ENCODE peak calls at places on chromosomes 13 and 19, in nine cellular contexts. One of them, this sample, is unnamed. For H3K4me1, the result is how much of the 10 kb centered on the place peaks cover.

GRCh38 chr13:64688893-64689677 is 2541.1 kb downstream of the PCDH9 start:
- DNase-seq in A549: no peak
- DNase-seq in cardiac muscle cell: no peak
- DNase-seq in colonic mucosa: no peak
- DNase-seq in suprapubic skin: no peak
- DNase-seq in kidney: no peak
- DNase-seq in mucosa of descending colon: no peak
- DNase-seq in psoas muscle: no peak
- DNase-seq in prostate gland: no peak
- DNase-seq in this sample: no peak

GRCh38 chr13:94140027-94140426 is 339.5 kb downstream of the DCT start:
- DNase-seq in mucosa of descending colon: no peak
- DNase-seq in cardiac muscle cell: no peak
- DNase-seq in colonic mucosa: no peak
- DNase-seq in A549: no peak
- DNase-seq in suprapubic skin: no peak
- DNase-seq in prostate gland: no peak
- DNase-seq in psoas muscle: no peak
- DNase-seq in kidney: no peak
- DNase-seq in this sample: no peak

GRCh38 chr13:51666839-51667238 is 82.6 kb downstream of the WDFY2 start:
- DNase-seq in kidney: no peak
- DNase-seq in psoas muscle: no peak
- DNase-seq in prostate gland: no peak
- DNase-seq in mucosa of descending colon: no peak
- DNase-seq in cardiac muscle cell: no peak
- DNase-seq in suprapubic skin: no peak
- DNase-seq in A549: no peak
- DNase-seq in colonic mucosa: no peak
- DNase-seq in this sample: no peak

GRCh38 chr13:51437550-51438127 is 15.2 kb downstream of the INTS6 start:
- DNase-seq in cardiac muscle cell: no peak
- DNase-seq in suprapubic skin: no peak
- DNase-seq in mucosa of descending colon: no peak
- DNase-seq in colonic mucosa: no peak
- DNase-seq in psoas muscle: peak
- DNase-seq in A549: no peak
- DNase-seq in prostate gland: no peak
- DNase-seq in kidney: no peak
- DNase-seq in this sample: no peak

GRCh38 chr13:75739244-75739868 is 103.2 kb downstream of the LMO7 start:
- DNase-seq in mucosa of descending colon: no peak
- DNase-seq in prostate gland: no peak
- DNase-seq in cardiac muscle cell: no peak
- DNase-seq in kidney: no peak
- DNase-seq in colonic mucosa: no peak
- DNase-seq in psoas muscle: no peak
- DNase-seq in suprapubic skin: no peak
- DNase-seq in A549: no peak
- DNase-seq in this sample: no peak

GRCh38 chr13:80239571-80240255 is 101.2 kb downstream of the SPRY2 start:
- DNase-seq in A549: no peak
- DNase-seq in kidney: no peak
- DNase-seq in cardiac muscle cell: no peak
- DNase-seq in colonic mucosa: no peak
- DNase-seq in mucosa of descending colon: no peak
- DNase-seq in suprapubic skin: no peak
- DNase-seq in prostate gland: no peak
- DNase-seq in psoas muscle: no peak
- DNase-seq in this sample: no peak

GRCh38 chr19:13920940-13921744 is 15.1 kb downstream of the CC2D1A start:
- DNase-seq in A549: peak
- DNase-seq in colonic mucosa: no peak
- DNase-seq in suprapubic skin: no peak
- DNase-seq in kidney: no peak
- DNase-seq in prostate gland: no peak
- DNase-seq in mucosa of descending colon: no peak
- DNase-seq in cardiac muscle cell: no peak
- DNase-seq in psoas muscle: no peak
- DNase-seq in this sample: peak

GRCh38 chr13:24152292-24153214 is 8.0 kb upstream of the SPATA13 start:
- DNase-seq in kidney: no peak
- DNase-seq in prostate gland: no peak
- DNase-seq in mucosa of descending colon: no peak
- DNase-seq in psoas muscle: no peak
- DNase-seq in A549: no peak
- DNase-seq in cardiac muscle cell: peak
- DNase-seq in suprapubic skin: no peak
- DNase-seq in colonic mucosa: no peak
- DNase-seq in this sample: no peak

GRCh38 chr19:55212447-55212846 is 3.1 kb upstream of the PTPRH start:
- DNase-seq in psoas muscle: no peak
- DNase-seq in prostate gland: no peak
- DNase-seq in mucosa of descending colon: peak
- DNase-seq in kidney: no peak
- DNase-seq in colonic mucosa: peak
- DNase-seq in A549: peak
- DNase-seq in cardiac muscle cell: no peak
- DNase-seq in suprapubic skin: no peak
- DNase-seq in this sample: peak

GRCh38 chr19:18205180-18205915 is 1.5 kb upstream of the RAB3A start:
- DNase-seq in mucosa of descending colon: peak
- DNase-seq in prostate gland: peak
- DNase-seq in suprapubic skin: peak
- DNase-seq in A549: no peak
- DNase-seq in kidney: peak
- DNase-seq in cardiac muscle cell: peak
- DNase-seq in psoas muscle: peak
- DNase-seq in colonic mucosa: peak
- DNase-seq in this sample: peak

GRCh38 chr19:42281175-42282035 is 12.4 kb downstream of the CIC start:
- DNase-seq in cardiac muscle cell: peak
- DNase-seq in kidney: peak
- DNase-seq in A549: peak
- DNase-seq in mucosa of descending colon: peak
- DNase-seq in prostate gland: peak
- DNase-seq in suprapubic skin: peak
- DNase-seq in psoas muscle: peak
- DNase-seq in colonic mucosa: peak
- DNase-seq in this sample: peak

GRCh38 chr13:95480131-95480545 is 72.4 kb upstream of the CLDN10 start:
- DNase-seq in mucosa of descending colon: no peak
- DNase-seq in kidney: no peak
- DNase-seq in prostate gland: no peak
- DNase-seq in suprapubic skin: no peak
- DNase-seq in psoas muscle: peak
- DNase-seq in colonic mucosa: no peak
- DNase-seq in A549: no peak
- DNase-seq in cardiac muscle cell: no peak
- DNase-seq in this sample: no peak

GRCh38 chr13:89380101-89380500 is 1708.9 kb downstream of the SLITRK5 start:
- DNase-seq in prostate gland: no peak
- DNase-seq in A549: no peak
- DNase-seq in cardiac muscle cell: no peak
- DNase-seq in mucosa of descending colon: no peak
- DNase-seq in psoas muscle: no peak
- DNase-seq in suprapubic skin: no peak
- DNase-seq in colonic mucosa: peak
- DNase-seq in kidney: no peak
- DNase-seq in this sample: no peak

GRCh38 chr19:46404884-46405658 is 8.3 kb downstream of the CCDC8 start:
- DNase-seq in psoas muscle: peak
- DNase-seq in suprapubic skin: no peak
- DNase-seq in cardiac muscle cell: peak
- DNase-seq in prostate gland: no peak
- DNase-seq in mucosa of descending colon: peak
- DNase-seq in A549: peak
- DNase-seq in colonic mucosa: no peak
- DNase-seq in kidney: peak
- DNase-seq in this sample: peak
- TF ChIP-seq CTCF in psoas muscle: no peak
- TF ChIP-seq CTCF in suprapubic skin: no peak
- TF ChIP-seq CTCF in cardiac muscle cell: peak
- TF ChIP-seq CTCF in prostate gland: no peak
- TF ChIP-seq CTCF in mucosa of descending colon: no peak
- TF ChIP-seq CTCF in A549: peak
- TF ChIP-seq CTCF in colonic mucosa: no peak
- TF ChIP-seq CTCF in kidney: no peak
- TF ChIP-seq CTCF in this sample: no peak

DNA sequence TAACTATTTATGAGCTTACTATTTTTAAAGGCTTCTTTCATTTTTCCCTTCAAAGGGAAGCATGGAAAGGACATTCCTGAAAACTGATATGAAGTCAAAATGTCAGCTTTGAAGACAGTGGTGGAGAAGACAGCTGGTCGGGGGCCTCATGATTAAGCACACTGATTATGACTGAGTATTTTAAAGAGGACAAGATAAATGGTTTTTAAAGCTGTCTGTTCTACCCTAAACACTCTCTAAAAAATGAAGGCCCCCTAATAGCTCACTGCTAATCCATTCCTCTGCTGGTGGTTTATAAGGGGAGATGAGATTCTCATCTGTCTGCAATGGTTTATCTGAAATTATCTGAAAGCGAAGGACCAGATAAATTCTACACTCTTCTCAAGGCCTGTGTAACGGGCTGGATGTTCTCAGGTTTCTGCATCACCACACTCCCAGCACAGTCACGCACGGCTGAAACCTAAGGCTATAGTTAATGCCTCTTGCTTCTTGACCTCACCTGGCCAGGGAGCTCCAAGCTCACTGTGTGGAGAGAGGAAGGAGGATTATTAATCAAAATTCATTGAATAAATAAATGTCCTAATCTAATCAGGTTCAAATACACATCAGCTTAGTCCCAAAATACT is 86.9 kb upstream of the DOCK9 start:
- DNase-seq in kidney: no peak
- DNase-seq in cardiac muscle cell: no peak
- DNase-seq in prostate gland: no peak
- DNase-seq in A549: no peak
- DNase-seq in psoas muscle: no peak
- DNase-seq in colonic mucosa: no peak
- DNase-seq in mucosa of descending colon: no peak
- DNase-seq in suprapubic skin: no peak
- DNase-seq in this sample: no peak
- H3K4me1 ChIP-seq in kidney: under half
- H3K4me1 ChIP-seq in cardiac muscle cell: under half
- H3K4me1 ChIP-seq in prostate gland: under half
- H3K4me1 ChIP-seq in A549: under half
- H3K4me1 ChIP-seq in psoas muscle: under half
- H3K4me1 ChIP-seq in colonic mucosa: under half
- H3K4me1 ChIP-seq in mucosa of descending colon: under half
- H3K4me1 ChIP-seq in suprapubic skin: under half
- H3K4me1 ChIP-seq in this sample: half or more

GRCh38 chr13:111511805-111512504 is 191.5 kb downstream of the TEX29 start:
- DNase-seq in colonic mucosa: no peak
- DNase-seq in cardiac muscle cell: no peak
- DNase-seq in psoas muscle: no peak
- DNase-seq in kidney: peak
- DNase-seq in A549: no peak
- DNase-seq in prostate gland: no peak
- DNase-seq in mucosa of descending colon: peak
- DNase-seq in suprapubic skin: no peak
- DNase-seq in this sample: no peak
- H3K4me3 ChIP-seq in colonic mucosa: no peak
- H3K4me3 ChIP-seq in cardiac muscle cell: no peak
- H3K4me3 ChIP-seq in psoas muscle: no peak
- H3K4me3 ChIP-seq in kidney: no peak
- H3K4me3 ChIP-seq in A549: no peak
- H3K4me3 ChIP-seq in prostate gland: no peak
- H3K4me3 ChIP-seq in mucosa of descending colon: no peak
- H3K4me3 ChIP-seq in suprapubic skin: no peak
- H3K4me3 ChIP-seq in this sample: no peak

DNA sequence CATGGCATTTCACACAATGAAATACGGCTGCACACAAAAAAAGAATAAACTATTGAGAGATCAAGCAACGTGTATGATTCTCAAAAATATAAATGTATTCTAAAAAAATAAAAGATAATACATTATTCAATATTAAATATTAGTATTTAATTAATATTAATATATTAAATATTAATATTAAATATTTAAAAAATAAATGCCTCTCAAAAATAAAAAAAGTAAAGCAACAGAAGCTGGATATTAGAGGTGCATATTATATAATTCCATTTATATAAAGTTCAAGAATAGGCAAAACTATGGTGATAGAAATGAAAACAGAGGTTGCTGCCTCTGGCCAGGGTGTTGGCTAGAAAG is 57.1 kb downstream of the GADD45B start:
- DNase-seq in kidney: no peak
- DNase-seq in mucosa of descending colon: no peak
- DNase-seq in suprapubic skin: no peak
- DNase-seq in prostate gland: no peak
- DNase-seq in A549: no peak
- DNase-seq in colonic mucosa: no peak
- DNase-seq in cardiac muscle cell: no peak
- DNase-seq in psoas muscle: peak
- DNase-seq in this sample: no peak
- TF ChIP-seq CTCF in kidney: no peak
- TF ChIP-seq CTCF in mucosa of descending colon: no peak
- TF ChIP-seq CTCF in suprapubic skin: no peak
- TF ChIP-seq CTCF in prostate gland: no peak
- TF ChIP-seq CTCF in A549: no peak
- TF ChIP-seq CTCF in colonic mucosa: no peak
- TF ChIP-seq CTCF in cardiac muscle cell: no peak
- TF ChIP-seq CTCF in psoas muscle: no peak
- TF ChIP-seq CTCF in this sample: no peak

DNA sequence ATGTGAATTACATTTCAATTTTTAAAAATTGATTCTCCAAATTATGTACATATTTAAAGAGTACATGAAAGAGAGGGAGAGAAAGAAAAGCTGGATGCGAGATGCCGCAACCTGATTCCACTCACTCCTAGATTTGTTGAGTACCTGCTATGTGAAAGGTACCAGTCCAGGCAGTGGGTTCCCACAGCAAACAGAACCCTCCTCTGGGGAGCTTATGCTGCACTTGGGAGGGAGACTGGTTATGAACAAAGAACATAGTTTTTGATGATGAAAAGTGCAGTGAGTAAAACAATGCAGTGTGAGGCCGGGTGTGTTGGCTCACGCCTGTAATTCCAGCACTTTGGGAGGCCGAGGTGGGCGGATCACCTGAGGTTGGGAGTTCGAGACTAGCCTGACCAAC is 43.4 kb downstream of the ACTN4 start:
- DNase-seq in mucosa of descending colon: no peak
- DNase-seq in prostate gland: no peak
- DNase-seq in colonic mucosa: no peak
- DNase-seq in cardiac muscle cell: no peak
- DNase-seq in A549: no peak
- DNase-seq in psoas muscle: no peak
- DNase-seq in suprapubic skin: no peak
- DNase-seq in kidney: no peak
- DNase-seq in this sample: no peak
- H3K4me1 ChIP-seq in mucosa of descending colon: half or more
- H3K4me1 ChIP-seq in prostate gland: under half
- H3K4me1 ChIP-seq in colonic mucosa: under half
- H3K4me1 ChIP-seq in cardiac muscle cell: under half
- H3K4me1 ChIP-seq in A549: half or more
- H3K4me1 ChIP-seq in psoas muscle: half or more
- H3K4me1 ChIP-seq in suprapubic skin: half or more
- H3K4me1 ChIP-seq in kidney: half or more
- H3K4me1 ChIP-seq in this sample: half or more

This sample was measured in Caco-2.